ENCODE peak calls at places on chromosomes 1 and 21, in seven cellular contexts. X, I, N, B, F, O and E are unnamed samples.
A peak's percentile ranks its signal among the peaks of the same experiment; 100 is the strongest.

GRCh38 chr21:35236090-35236489 is 187.0 kb upstream of the RUNX1 start:
- DNase-seq in O (no peak), B (no peak), N (no peak), X (no peak), I (no peak), F (no peak), E (peak; percentile 68)

GRCh38 chr1:40703316-40703715 is 11.8 kb downstream of the NFYC start:
- DNase-seq in X (peak; percentile 90), F (no peak), N (no peak), O (no peak), B (peak; percentile 69), I (no peak), E (no peak)

GRCh38 chr1:117659565-117660264 is 53.9 kb downstream of the TENT5C start:
- DNase-seq in F (no peak), X (no peak), I (no peak), O (no peak), B (no peak), N (no peak), E (no peak)

GRCh38 chr1:202200112-202200548 is 6.5 kb downstream of the LGR6 start:
- DNase-seq in B (no peak), I (no peak), F (no peak), N (no peak), O (no peak), X (no peak), E (no peak)

GRCh38 chr1:1564278-1564677 is 10.4 kb downstream of the SSU72 start:
- DNase-seq in X (no peak), O (no peak), F (no peak), B (no peak), I (no peak), N (no peak), E (no peak)

GRCh38 chr1:171841931-171842723 is 829 bp downstream of the DNM3 start:
- DNase-seq in O (no peak), X (peak; percentile 4), N (peak; percentile 14), I (no peak), F (peak; percentile 17), B (no peak), E (no peak)

GRCh38 chr1:53502641-53503432 is 43.6 kb downstream of the DMRTB1 start:
- DNase-seq in N (no peak), B (no peak), X (no peak), O (no peak), F (no peak), I (no peak), E (no peak)

GRCh38 chr1:46530791-46531409 is 20.5 kb downstream of the KNCN start:
- DNase-seq in B (no peak), I (peak; percentile 33), N (no peak), X (no peak), F (no peak), O (no peak), E (no peak)

GRCh38 chr1:27550510-27551169 is 53.3 kb downstream of the AHDC1 start:
- DNase-seq in O (no peak), B (no peak), F (no peak), I (no peak), X (no peak), N (no peak), E (no peak)

GRCh38 chr1:53946252-53947171 is at the start of gene LRRC42:
- DNase-seq in F (no peak), N (no peak), I (no peak), O (no peak), B (no peak), X (no peak), E (no peak)

GRCh38 chr1:78779831-78780230 is 130.2 kb downstream of the IFI44 start:
- DNase-seq in I (no peak), X (peak; percentile 59), F (no peak), O (no peak), B (peak; percentile 76), N (no peak), E (no peak)

GRCh38 chr1:80083892-80084291 is 1077.4 kb upstream of the ADGRL4 start:
- DNase-seq in N (no peak), X (no peak), B (no peak), F (no peak), O (no peak), I (no peak), E (no peak)

GRCh38 chr1:21598417-21598816 is 70.7 kb downstream of the RAP1GAP start:
- DNase-seq in F (no peak), N (no peak), B (no peak), I (no peak), O (no peak), X (no peak), E (no peak)

GRCh38 chr21:41812679-41813078 is 45.8 kb upstream of the RIPK4 start:
- DNase-seq in X (no peak), F (no peak), O (no peak), N (no peak), B (no peak), I (no peak), E (no peak)

GRCh38 chr1:37808369-37809319 is 636 bp upstream of the YRDC start:
- DNase-seq in I (peak; percentile 62), F (peak; percentile 73), X (peak; percentile 77), O (no peak), N (peak; percentile 75), B (peak; percentile 68), E (no peak)
- TF ChIP-seq CTCF in I (no peak), F (no peak), X (peak; percentile 2), O (peak; percentile 29), N (no peak), B (no peak), E (no peak)

GRCh38 chr1:235943581-235944114 is 76.9 kb upstream of the LYST start:
- DNase-seq in B (peak; percentile 70), I (no peak), F (no peak), N (no peak), X (peak; percentile 98), O (peak; percentile 93), E (no peak)

GRCh38 chr1:235945775-235946565 is 79.3 kb upstream of the LYST start:
- DNase-seq in B (no peak), N (no peak), X (no peak), I (no peak), F (no peak), O (no peak), E (no peak)

GRCh38 chr1:235948774-235949427 is 82.2 kb upstream of the LYST start:
- DNase-seq in I (no peak), X (no peak), B (no peak), N (no peak), F (no peak), O (no peak), E (no peak)

GRCh38 chr1:235947989-235948388 is 81.3 kb upstream of the LYST start:
- DNase-seq in B (no peak), I (no peak), O (no peak), X (peak; percentile 26), F (no peak), N (no peak), E (no peak)

DNA sequence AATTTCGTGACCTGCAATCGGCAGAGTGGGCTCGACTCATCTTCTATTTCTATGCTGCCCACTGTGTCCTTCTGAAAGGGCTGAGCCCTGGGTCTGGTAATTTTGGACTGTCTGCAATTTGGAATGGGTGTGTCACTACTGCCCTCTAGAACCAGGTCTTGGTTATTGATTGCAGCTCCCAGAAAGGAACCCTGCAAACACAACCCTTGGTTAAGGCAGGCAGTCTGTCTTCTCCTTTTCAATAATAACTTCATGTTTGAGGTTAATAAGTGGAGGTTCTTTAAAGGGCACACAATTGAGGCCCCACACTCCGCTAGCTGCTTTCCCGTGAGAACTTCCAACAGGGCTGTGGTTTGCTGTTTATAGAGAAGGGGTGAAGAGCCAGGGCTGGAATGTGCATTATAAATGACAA is 79.9 kb upstream of the LYST start:
- DNase-seq in F (no peak), O (no peak), I (no peak), X (peak; percentile 86), N (no peak), B (peak; percentile 49), E (no peak)
- TF ChIP-seq CTCF in F (peak; percentile 38), O (peak; percentile 37), I (no peak), X (peak; percentile 39), N (no peak), B (peak; percentile 54), E (peak; percentile 56)

GRCh38 chr1:114757455-114758250 is at the start of gene CSDE1:
- DNase-seq in I (peak; percentile 93), F (peak; percentile 97), O (peak; percentile 87), X (peak; percentile 99), B (peak; percentile 99), N (peak; percentile 95), E (peak; percentile 95)
- TF ChIP-seq CTCF in I (peak; percentile 59), F (peak; percentile 59), O (peak; percentile 57), X (peak; percentile 16), B (peak; percentile 54), N (peak; percentile 27), E (peak; percentile 25)

GRCh38 chr1:163321311-163322305 is at the start of gene NUF2:
- DNase-seq in F (peak; percentile 97), B (peak; percentile 99), N (peak; percentile 97), I (peak; percentile 97), O (peak; percentile 88), X (peak; percentile 99), E (peak; percentile 98)
- TF ChIP-seq CTCF in F (peak; percentile 25), B (no peak), N (no peak), I (no peak), O (no peak), X (no peak), E (no peak)

GRCh38 chr1:228030451-228031201 is 23.8 kb downstream of the WNT3A start:
- DNase-seq in X (no peak), I (no peak), O (no peak), N (no peak), F (no peak), B (no peak), E (no peak)

GRCh38 chr1:228033376-228033775 is 26.6 kb downstream of the WNT3A start:
- DNase-seq in F (no peak), X (no peak), N (no peak), B (no peak), I (no peak), O (no peak), E (no peak)

GRCh38 chr1:228032041-228032440 is 25.2 kb downstream of the WNT3A start:
- DNase-seq in F (no peak), I (no peak), B (no peak), O (no peak), X (no peak), N (no peak), E (no peak)

GRCh38 chr1:228031276-228031995 is 24.6 kb downstream of the WNT3A start:
- DNase-seq in B (no peak), O (no peak), X (no peak), I (no peak), F (no peak), N (no peak), E (no peak)

GRCh38 chr1:228029281-228029680 is 22.5 kb downstream of the WNT3A start:
- DNase-seq in B (no peak), X (no peak), O (no peak), N (no peak), F (no peak), I (no peak), E (no peak)
- TF ChIP-seq CTCF in B (no peak), X (no peak), O (no peak), N (no peak), F (no peak), I (no peak), E (no peak)

DNA sequence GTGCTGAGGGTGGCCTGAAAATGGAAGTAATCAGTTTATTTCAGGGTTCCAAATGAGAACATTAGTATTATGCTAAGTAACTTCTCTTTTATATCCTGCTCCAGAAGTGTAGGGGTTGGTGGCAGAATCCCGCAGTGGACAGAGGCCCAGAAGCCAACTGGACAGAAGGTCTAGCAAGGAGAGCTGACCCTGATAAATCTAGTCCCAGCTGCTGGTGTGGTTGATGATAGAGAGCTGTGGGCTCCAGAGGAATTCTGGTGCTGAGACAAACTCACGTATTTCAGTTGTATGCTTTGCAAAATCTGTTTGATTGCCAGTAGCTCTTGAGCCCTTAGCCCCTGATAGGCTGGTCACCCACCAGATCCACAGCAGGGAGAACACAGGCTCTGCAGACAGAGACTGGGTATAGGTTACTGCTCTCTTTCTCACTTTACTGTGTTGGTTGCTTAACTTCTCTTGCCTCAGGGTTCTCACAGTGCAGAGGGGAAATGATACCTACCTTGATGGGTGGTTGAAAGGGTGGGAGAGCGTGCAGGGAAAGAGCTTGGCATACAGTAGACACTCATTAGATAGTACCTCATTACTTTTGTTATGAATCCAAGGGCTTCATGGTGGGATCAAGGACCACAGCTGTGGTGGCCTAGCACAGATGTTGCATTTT is 29.6 kb upstream of the CACNA1E start:
- DNase-seq in F (no peak), N (no peak), O (no peak), I (no peak), X (no peak), B (no peak), E (no peak)
- TF ChIP-seq CTCF in F (no peak), N (no peak), O (no peak), I (no peak), X (no peak), B (no peak), E (no peak)